ENCODE peak calls at places on chromosomes 4 and X, in eight cellular contexts. D is iris pigment epithelial cell; Y is midbrain; I is AG09309; B is GM18507; N is NCI-H2029 treated with DMSO at 0.1 percent for 48 hours; A is activated CD4-positive, alpha-beta T cell treated with anti-CD3 and anti-CD28 coated beads, Interleukin-2, amount 50 U/mL, for 24 hours; F is NCI-H510A treated with DMSO at 0.1 percent for 48 hours. E is an unnamed sample.

GRCh38 chr4:184275766-184276165 is 58.1 kb upstream of the ENPP6 start:
- DNase-seq in D (no peak), Y (no peak), I (no peak), B (no peak), N (no peak), A (no peak), F (no peak), E (no peak)

GRCh38 chr4:3306465-3306864 is 13.6 kb downstream of the RGS12 start:
- DNase-seq in D (no peak), Y (no peak), I (no peak), B (no peak), N (no peak), A (no peak), F (no peak), E (no peak)

GRCh38 chr4:81084029-81084428 is 53.5 kb downstream of the BMP3 start:
- DNase-seq in D (peak; percentile 69), Y (no peak), I (peak; percentile 57), B (no peak), N (peak; percentile 12), A (no peak), F (no peak), E (no peak)

GRCh38 chr4:114272226-114272625 is 292.8 kb upstream of the ARSJ start:
- DNase-seq in D (peak; percentile 99), Y (no peak), I (peak; percentile 90), B (no peak), N (no peak), A (no peak), F (no peak), E (no peak)

GRCh38 chr4:26467724-26468123 is 22.6 kb downstream of the CCKAR start:
- DNase-seq in D (no peak), Y (no peak), I (no peak), B (no peak), N (no peak), A (no peak), F (no peak), E (no peak)

GRCh38 chr4:125979868-125980412 is 665.2 kb downstream of the FAT4 start:
- DNase-seq in D (no peak), Y (no peak), I (no peak), B (no peak), N (no peak), A (no peak), F (no peak), E (no peak)

GRCh38 chr4:107913283-107913899 is 18.0 kb upstream of the CYP2U1 start:
- DNase-seq in D (peak; percentile 73), Y (peak; percentile 79), I (peak; percentile 50), B (no peak), N (peak; percentile 61), A (no peak), F (peak; percentile 34), E (no peak)

GRCh38 chrX:57367649-57368048 is 81.1 kb downstream of the FAAH2 start:
- DNase-seq in D (no peak), Y (peak; percentile 10), I (no peak), B (no peak), N (peak; percentile 20), A (no peak), F (no peak), E (no peak)

GRCh38 chrX:37726346-37726745 is 40.8 kb downstream of the XK start:
- DNase-seq in D (no peak), Y (no peak), I (no peak), B (no peak), N (no peak), A (no peak), F (no peak), E (no peak)

GRCh38 chrX:135449637-135450550 is 28.1 kb downstream of the SMIM10L2A start:
- DNase-seq in D (no peak), Y (no peak), I (no peak), B (no peak), N (no peak), A (no peak), F (no peak), E (no peak)

GRCh38 chrX:34379891-34380290 is 247.8 kb upstream of the FAM47A start:
- DNase-seq in D (no peak), Y (no peak), I (no peak), B (no peak), N (no peak), A (no peak), F (no peak), E (no peak)

GRCh38 chr4:96120206-96120605 is 280.3 kb downstream of the PDHA2 start:
- DNase-seq in D (no peak), Y (no peak), I (no peak), B (no peak), N (no peak), A (no peak), F (no peak), E (no peak)

GRCh38 chr4:56342746-56343145 is 44.5 kb downstream of the AASDH start:
- DNase-seq in D (no peak), Y (no peak), I (no peak), B (no peak), N (no peak), A (no peak), F (no peak), E (no peak)

GRCh38 chr4:17867259-17867658 is 56.5 kb downstream of the NCAPG start:
- DNase-seq in D (no peak), Y (no peak), I (no peak), B (no peak), N (no peak), A (no peak), F (no peak), E (no peak)

GRCh38 chrX:84188320-84188834 is 378 bp upstream of the RPS6KA6 start:
- DNase-seq in D (peak; percentile 49), Y (peak; percentile 6), I (no peak), B (peak; percentile 3), N (no peak), A (no peak), F (peak; percentile 36), E (peak; percentile 0)

E was measured in GM12891.